ENCODE peak calls at places on chromosomes 11 and 22, in six cellular contexts. One of them, this sample, is unnamed. For H3K4me1, the result is how much of the 10 kb centered on the place peaks cover.

GRCh38 chr11:67279589-67280340 is 9.3 kb upstream of the ANKRD13D start:
- DNase-seq in heart right ventricle: peak
- DNase-seq in Caco-2: no peak
- DNase-seq in tibial artery: no peak
- DNase-seq in GM12878: no peak
- DNase-seq in kidney: peak
- DNase-seq in this sample: peak

GRCh38 chr11:21056644-21057043 is 387.3 kb downstream of the NELL1 start:
- DNase-seq in kidney: no peak
- DNase-seq in tibial artery: no peak
- DNase-seq in Caco-2: no peak
- DNase-seq in heart right ventricle: no peak
- DNase-seq in GM12878: no peak
- DNase-seq in this sample: no peak

GRCh38 chr22:39234867-39235687 is 9.7 kb downstream of the PDGFB start:
- DNase-seq in kidney: peak
- DNase-seq in heart right ventricle: peak
- DNase-seq in Caco-2: no peak
- DNase-seq in GM12878: no peak
- DNase-seq in tibial artery: no peak
- DNase-seq in this sample: peak

GRCh38 chr11:66562275-66562674 is 6.1 kb downstream of the CTSF start:
- DNase-seq in heart right ventricle: no peak
- DNase-seq in GM12878: no peak
- DNase-seq in Caco-2: no peak
- DNase-seq in tibial artery: no peak
- DNase-seq in kidney: no peak
- DNase-seq in this sample: no peak

GRCh38 chr11:94934362-94934761 is 39.0 kb downstream of the CWC15 start:
- DNase-seq in Caco-2: no peak
- DNase-seq in kidney: no peak
- DNase-seq in heart right ventricle: no peak
- DNase-seq in tibial artery: no peak
- DNase-seq in GM12878: no peak
- DNase-seq in this sample: no peak

GRCh38 chr22:39117585-39118191 is 20.6 kb downstream of the APOBEC3H start:
- DNase-seq in Caco-2: peak
- DNase-seq in kidney: no peak
- DNase-seq in heart right ventricle: no peak
- DNase-seq in GM12878: peak
- DNase-seq in tibial artery: no peak
- DNase-seq in this sample: no peak

GRCh38 chr11:73295259-73295995 is 12.6 kb upstream of the ARHGEF17 start:
- DNase-seq in kidney: peak
- DNase-seq in heart right ventricle: peak
- DNase-seq in Caco-2: peak
- DNase-seq in GM12878: peak
- DNase-seq in tibial artery: peak
- DNase-seq in this sample: peak

GRCh38 chr11:15852179-15852578 is 504.2 kb downstream of the SOX6 start:
- DNase-seq in tibial artery: no peak
- DNase-seq in Caco-2: no peak
- DNase-seq in GM12878: no peak
- DNase-seq in heart right ventricle: no peak
- DNase-seq in kidney: no peak
- DNase-seq in this sample: no peak

GRCh38 chr11:15967966-15968365 is 388.4 kb downstream of the SOX6 start:
- DNase-seq in heart right ventricle: no peak
- DNase-seq in Caco-2: no peak
- DNase-seq in tibial artery: no peak
- DNase-seq in GM12878: no peak
- DNase-seq in kidney: no peak
- DNase-seq in this sample: no peak

GRCh38 chr11:27722945-27723344 is 22.7 kb upstream of the BDNF start:
- DNase-seq in heart right ventricle: no peak
- DNase-seq in GM12878: no peak
- DNase-seq in tibial artery: no peak
- DNase-seq in Caco-2: no peak
- DNase-seq in kidney: no peak
- DNase-seq in this sample: no peak

GRCh38 chr11:46235777-46236688 is 41.4 kb upstream of the CREB3L1 start:
- DNase-seq in tibial artery: no peak
- DNase-seq in heart right ventricle: no peak
- DNase-seq in Caco-2: no peak
- DNase-seq in GM12878: no peak
- DNase-seq in kidney: no peak
- DNase-seq in this sample: no peak

GRCh38 chr22:25449781-25450317 is 114.6 kb upstream of the GRK3 start:
- DNase-seq in Caco-2: no peak
- DNase-seq in kidney: no peak
- DNase-seq in GM12878: no peak
- DNase-seq in tibial artery: no peak
- DNase-seq in heart right ventricle: no peak
- DNase-seq in this sample: no peak

GRCh38 chr22:47174096-47174495 is 411.6 kb downstream of the TBC1D22A start:
- DNase-seq in heart right ventricle: peak
- DNase-seq in kidney: peak
- DNase-seq in Caco-2: peak
- DNase-seq in tibial artery: no peak
- DNase-seq in GM12878: no peak
- DNase-seq in this sample: peak

GRCh38 chr11:2466869-2467694 is 22.3 kb downstream of the KCNQ1 start:
- DNase-seq in kidney: no peak
- DNase-seq in Caco-2: peak
- DNase-seq in tibial artery: no peak
- DNase-seq in heart right ventricle: no peak
- DNase-seq in GM12878: no peak
- DNase-seq in this sample: no peak

GRCh38 chr11:72553748-72554147 is 119.4 kb upstream of the CLPB start:
- DNase-seq in heart right ventricle: no peak
- DNase-seq in Caco-2: no peak
- DNase-seq in GM12878: no peak
- DNase-seq in kidney: no peak
- DNase-seq in tibial artery: no peak
- DNase-seq in this sample: no peak

GRCh38 chr11:116189378-116190170 is 583.2 kb downstream of the BUD13 start:
- DNase-seq in kidney: no peak
- DNase-seq in heart right ventricle: no peak
- DNase-seq in Caco-2: no peak
- DNase-seq in GM12878: no peak
- DNase-seq in tibial artery: no peak
- DNase-seq in this sample: no peak

GRCh38 chr11:47317078-47317828 is 35.2 kb downstream of the MYBPC3 start:
- DNase-seq in heart right ventricle: no peak
- DNase-seq in kidney: no peak
- DNase-seq in tibial artery: no peak
- DNase-seq in GM12878: no peak
- DNase-seq in Caco-2: no peak
- DNase-seq in this sample: no peak

DNA sequence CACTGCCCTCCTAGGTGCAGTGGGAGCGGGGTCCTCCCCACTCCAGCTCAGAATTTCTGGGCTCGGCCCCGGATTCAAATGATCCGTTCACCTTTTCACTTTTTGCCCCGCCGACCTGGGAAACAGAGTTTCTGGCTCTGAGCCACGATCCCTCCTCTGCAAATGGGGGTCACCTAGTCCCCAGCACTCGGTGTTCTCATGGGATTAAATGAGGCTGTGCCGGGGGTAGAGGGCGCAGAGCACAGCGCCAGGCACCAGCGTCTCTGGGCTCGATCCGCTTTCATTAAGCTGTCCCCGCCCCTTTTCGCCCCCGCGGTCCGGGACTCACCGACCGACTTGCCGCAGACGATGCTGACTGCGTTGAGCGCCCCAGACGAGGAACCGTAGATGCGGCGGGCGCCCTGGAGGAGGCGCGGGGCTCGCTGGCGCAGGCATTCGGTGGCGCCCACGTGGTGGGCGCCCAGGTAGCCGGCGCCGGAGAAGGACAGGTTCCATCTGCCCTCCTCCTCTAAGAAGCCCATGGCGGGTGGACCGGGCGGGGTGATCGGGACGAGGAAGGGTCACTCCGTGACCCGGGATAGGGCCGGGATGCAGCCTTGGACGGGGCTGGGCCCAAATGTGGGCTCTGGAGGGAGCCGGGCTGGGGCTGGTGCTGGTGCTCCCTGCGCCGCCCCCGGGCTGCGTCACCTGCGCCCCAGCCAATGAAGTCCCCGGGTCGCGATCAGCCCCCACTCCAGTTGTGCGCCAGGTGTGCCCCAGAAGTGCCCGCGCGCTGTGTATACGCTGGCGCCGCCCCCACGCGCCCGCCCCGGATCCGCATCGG is at the start of gene PNPLA5:
- DNase-seq in heart right ventricle: no peak
- DNase-seq in tibial artery: no peak
- DNase-seq in GM12878: no peak
- DNase-seq in Caco-2: peak
- DNase-seq in kidney: peak
- DNase-seq in this sample: no peak
- H3K4me1 ChIP-seq in heart right ventricle: under half
- H3K4me1 ChIP-seq in tibial artery: under half
- H3K4me1 ChIP-seq in GM12878: under half
- H3K4me1 ChIP-seq in Caco-2: under half
- H3K4me1 ChIP-seq in kidney: under half
- H3K4me1 ChIP-seq in this sample: under half

DNA sequence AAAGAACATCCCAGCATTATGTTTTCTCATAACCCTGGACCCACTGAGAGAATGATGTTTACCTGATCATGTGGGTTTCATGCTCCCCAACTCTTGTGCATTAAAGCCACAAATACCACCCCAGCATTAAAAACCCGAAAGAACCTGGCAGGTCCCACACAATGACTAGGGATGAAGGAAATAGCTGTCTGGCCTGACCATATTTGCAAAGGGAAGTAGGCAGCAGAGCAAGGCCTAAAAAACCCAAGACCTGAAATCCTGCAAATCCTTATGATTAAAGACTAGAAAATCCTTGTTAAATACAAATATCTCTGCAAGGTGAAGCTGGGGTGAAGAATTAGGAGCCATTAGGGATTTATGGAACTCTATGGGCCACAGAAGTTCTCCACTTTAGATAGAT is 23.7 kb downstream of the PAK1 start:
- DNase-seq in heart right ventricle: no peak
- DNase-seq in tibial artery: no peak
- DNase-seq in kidney: no peak
- DNase-seq in Caco-2: no peak
- DNase-seq in GM12878: no peak
- DNase-seq in this sample: no peak
- H3K4me1 ChIP-seq in heart right ventricle: under half
- H3K4me1 ChIP-seq in tibial artery: under half
- H3K4me1 ChIP-seq in kidney: under half
- H3K4me1 ChIP-seq in Caco-2: under half
- H3K4me1 ChIP-seq in GM12878: half or more
- H3K4me1 ChIP-seq in this sample: under half

GRCh38 chr22:19943665-19944026 is 2.0 kb upstream of the TXNRD2 start:
- DNase-seq in GM12878: no peak
- DNase-seq in heart right ventricle: no peak
- DNase-seq in tibial artery: no peak
- DNase-seq in Caco-2: no peak
- DNase-seq in kidney: peak
- DNase-seq in this sample: peak

GRCh38 chr22:19940536-19941364 is 822 bp upstream of the COMT start:
- DNase-seq in heart right ventricle: no peak
- DNase-seq in Caco-2: no peak
- DNase-seq in kidney: peak
- DNase-seq in GM12878: no peak
- DNase-seq in tibial artery: no peak
- DNase-seq in this sample: no peak

GRCh38 chr22:19941365-19942070 is at the start of the genes COMT and TXNRD2:
- DNase-seq in Caco-2: peak
- DNase-seq in tibial artery: peak
- DNase-seq in heart right ventricle: peak
- DNase-seq in kidney: peak
- DNase-seq in GM12878: no peak
- DNase-seq in this sample: peak

GRCh38 chr22:19942071-19942885 is 660 bp upstream of the TXNRD2 start:
- DNase-seq in heart right ventricle: no peak
- DNase-seq in tibial artery: peak
- DNase-seq in Caco-2: no peak
- DNase-seq in kidney: peak
- DNase-seq in GM12878: no peak
- DNase-seq in this sample: peak

DNA sequence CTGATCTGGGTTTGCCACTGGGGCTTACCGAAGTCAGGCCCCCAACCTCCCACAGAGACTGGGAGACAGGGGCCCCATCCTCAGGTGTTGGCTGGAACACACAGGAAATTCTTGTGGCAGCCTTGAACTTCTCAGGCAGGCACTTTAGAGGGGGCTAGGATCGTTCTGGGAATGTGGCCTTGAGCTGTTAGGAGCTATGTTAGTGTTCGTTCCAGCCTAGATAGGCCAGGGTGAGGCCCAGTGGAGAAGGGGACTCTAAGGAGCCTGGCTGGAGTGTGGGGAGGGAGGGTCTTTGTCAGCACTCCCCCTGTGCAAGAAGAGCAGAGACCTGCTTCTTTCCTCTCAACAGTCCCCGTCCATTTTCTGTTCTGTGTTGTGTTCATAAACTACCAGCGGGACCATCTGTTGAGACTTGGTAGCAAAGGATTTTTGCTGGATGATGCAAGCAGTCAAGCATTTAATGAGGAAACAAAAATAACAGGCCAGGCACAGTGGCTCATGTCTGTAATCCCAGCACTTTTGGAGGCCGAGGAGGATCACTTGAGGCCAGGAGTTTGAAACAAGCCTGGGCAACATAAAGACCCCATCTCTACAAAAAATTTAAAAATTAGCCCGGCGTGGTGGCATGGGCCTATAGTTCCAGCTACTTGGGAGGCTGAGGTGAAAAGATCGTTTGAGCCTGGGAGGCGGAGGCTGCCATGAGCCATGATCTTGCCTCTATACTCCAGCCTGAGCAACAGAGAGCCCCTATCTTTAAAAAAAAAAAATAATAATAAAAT is 1.5 kb upstream of the TXNRD2 start:
- DNase-seq in kidney: peak
- DNase-seq in GM12878: no peak
- DNase-seq in tibial artery: no peak
- DNase-seq in heart right ventricle: no peak
- DNase-seq in Caco-2: no peak
- DNase-seq in this sample: peak
- H3K4me1 ChIP-seq in kidney: under half
- H3K4me1 ChIP-seq in GM12878: under half
- H3K4me1 ChIP-seq in tibial artery: under half
- H3K4me1 ChIP-seq in heart right ventricle: under half
- H3K4me1 ChIP-seq in Caco-2: under half
- H3K4me1 ChIP-seq in this sample: under half

DNA sequence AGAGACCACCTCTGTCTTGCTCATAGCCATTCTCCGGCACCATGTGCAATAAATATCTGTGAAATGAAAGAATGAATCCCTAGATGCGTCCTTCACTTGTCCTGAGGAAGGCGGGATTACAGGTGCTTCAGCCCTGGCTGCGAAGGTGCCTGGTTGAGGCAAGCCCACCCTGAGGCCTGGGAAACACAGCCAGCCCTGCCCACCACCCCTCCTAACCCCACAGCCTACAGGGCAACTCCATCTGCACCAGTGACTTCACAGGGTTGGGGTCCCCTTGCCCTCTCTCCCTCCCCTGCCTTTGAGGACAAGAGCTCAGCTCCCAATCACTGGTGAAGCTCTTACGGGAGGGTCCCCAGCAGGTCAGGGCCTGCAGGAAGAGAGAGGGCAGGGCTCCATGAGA is 17.5 kb upstream of the SCGB1A1 start:
- DNase-seq in GM12878: no peak
- DNase-seq in tibial artery: no peak
- DNase-seq in Caco-2: no peak
- DNase-seq in heart right ventricle: no peak
- DNase-seq in kidney: peak
- DNase-seq in this sample: no peak
- H3K4me1 ChIP-seq in GM12878: under half
- H3K4me1 ChIP-seq in tibial artery: half or more
- H3K4me1 ChIP-seq in Caco-2: under half
- H3K4me1 ChIP-seq in heart right ventricle: under half
- H3K4me1 ChIP-seq in kidney: under half
- H3K4me1 ChIP-seq in this sample: under half